ENCODE peak calls at places on chromosomes 11 and 22, in five cellular contexts. H is cardiac muscle cell, Y is ovary, L is IMR-90, Z is colonic mucosa. X is an unnamed sample.

GRCh38 chr11:12813371-12814225 is 139.4 kb downstream of the TEAD1 start:
- DNase-seq in H (peak; percentile 94), Y (peak; percentile 74), L (peak; percentile 88), Z (peak; percentile 43), X (no peak)

GRCh38 chr11:69854719-69855118 is 35.5 kb upstream of the FGF3 start:
- DNase-seq in H (peak; percentile 30), Y (no peak), L (peak; percentile 50), Z (no peak), X (no peak)

GRCh38 chr22:50563410-50564160 is 866 bp upstream of the SYCE3 start:
- DNase-seq in H (no peak), Y (no peak), L (no peak), Z (no peak), X (no peak)

GRCh38 chr11:42631223-42631843 is 680.5 kb upstream of the API5 start:
- DNase-seq in H (peak; percentile 34), Y (no peak), L (no peak), Z (no peak), X (no peak)

GRCh38 chr11:8025816-8026215 is 38.7 kb downstream of the EIF3F start:
- DNase-seq in H (peak; percentile 83), Y (no peak), L (peak; percentile 76), Z (no peak), X (no peak)

GRCh38 chr11:87150936-87151335 is 113.2 kb downstream of the TMEM135 start:
- DNase-seq in H (peak; percentile 55), Y (no peak), L (peak; percentile 26), Z (no peak), X (no peak)

GRCh38 chr11:45880772-45881570 is 4.5 kb upstream of the MAPK8IP1 start:
- DNase-seq in H (peak; percentile 35), Y (no peak), L (no peak), Z (no peak), X (no peak)

GRCh38 chr11:110070176-110070575 is 23.0 kb upstream of the ZC3H12C start:
- DNase-seq in H (peak; percentile 14), Y (no peak), L (no peak), Z (no peak), X (no peak)

GRCh38 chr11:61507962-61508824 is at the start of gene LRRC10B:
- DNase-seq in H (no peak), Y (no peak), L (no peak), Z (peak; percentile 84), X (no peak)

GRCh38 chr11:114077482-114078305 is 18.2 kb downstream of the ZBTB16 start:
- DNase-seq in H (no peak), Y (no peak), L (no peak), Z (no peak), X (no peak)

GRCh38 chr22:19632671-19633148 is 81.6 kb upstream of the SEPTIN5 start:
- DNase-seq in H (no peak), Y (no peak), L (no peak), Z (no peak), X (no peak)

GRCh38 chr11:2562181-2562581 is 117.4 kb downstream of the KCNQ1 start:
- DNase-seq in H (no peak), Y (peak; percentile 51), L (no peak), Z (no peak), X (no peak)

GRCh38 chr11:83643115-83643514 is 356.9 kb upstream of the CCDC90B start:
- DNase-seq in H (no peak), Y (no peak), L (no peak), Z (no peak), X (no peak)

GRCh38 chr11:78402842-78403241 is 14.8 kb downstream of the GAB2 start:
- DNase-seq in H (no peak), Y (no peak), L (no peak), Z (no peak), X (no peak)

GRCh38 chr22:36027579-36027959 is 1.1 kb downstream of the RBFOX2 start:
- DNase-seq in H (no peak), Y (peak; percentile 42), L (no peak), Z (peak; percentile 32), X (no peak)

GRCh38 chr11:83523676-83524075 is 237.5 kb upstream of the CCDC90B start:
- DNase-seq in H (no peak), Y (no peak), L (no peak), Z (no peak), X (no peak)

GRCh38 chr11:124946735-124947141 is 7.3 kb upstream of the CCDC15 start:
- DNase-seq in H (no peak), Y (no peak), L (peak; percentile 40), Z (no peak), X (no peak)

GRCh38 chr22:31230871-31231621 is 18.9 kb downstream of the LIMK2 start:
- DNase-seq in H (peak; percentile 82), Y (peak; percentile 52), L (peak; percentile 74), Z (peak; percentile 70), X (peak; percentile 37)

GRCh38 chr22:17486719-17487118 is 76.6 kb upstream of the SLC25A18 start:
- DNase-seq in H (no peak), Y (no peak), L (no peak), Z (no peak), X (no peak)

GRCh38 chr22:17974087-17974486 is 50.3 kb downstream of the MICAL3 start:
- DNase-seq in H (peak; percentile 49), Y (no peak), L (no peak), Z (no peak), X (no peak)

GRCh38 chr11:34053161-34053686 is 1.7 kb downstream of the CAPRIN1 start:
- DNase-seq in H (peak; percentile 79), Y (peak; percentile 77), L (peak; percentile 76), Z (peak; percentile 86), X (peak; percentile 61)

GRCh38 chr11:76307978-76308747 is 72.8 kb downstream of the THAP12 start:
- DNase-seq in H (no peak), Y (no peak), L (no peak), Z (no peak), X (no peak)

GRCh38 chr11:135001581-135001980 is 589.5 kb upstream of the B3GAT1 start:
- DNase-seq in H (no peak), Y (no peak), L (no peak), Z (no peak), X (peak; percentile 40)

GRCh38 chr11:69962152-69962551 is 116.0 kb upstream of the ANO1 start:
- DNase-seq in H (peak; percentile 32), Y (no peak), L (peak; percentile 42), Z (peak; percentile 44), X (no peak)

GRCh38 chr22:38397189-38398097 is 57.6 kb downstream of the KCNJ4 start:
- DNase-seq in H (peak; percentile 67), Y (peak; percentile 61), L (no peak), Z (peak; percentile 68), X (peak; percentile 92)

GRCh38 chr11:17770048-17770652 is 35.6 kb downstream of the KCNC1 start:
- DNase-seq in H (no peak), Y (peak; percentile 32), L (no peak), Z (peak; percentile 93), X (no peak)
- TF ChIP-seq CTCF in H (peak; percentile 13), Y (no peak), L (no peak), Z (peak; percentile 22), X (no peak)

GRCh38 chr11:67484847-67485311 is 2.1 kb downstream of the AIP start:
- DNase-seq in H (no peak), Y (no peak), L (no peak), Z (peak; percentile 44), X (no peak)
- TF ChIP-seq CTCF in H (no peak), Y (no peak), L (no peak), Z (no peak), X (no peak)

DNA sequence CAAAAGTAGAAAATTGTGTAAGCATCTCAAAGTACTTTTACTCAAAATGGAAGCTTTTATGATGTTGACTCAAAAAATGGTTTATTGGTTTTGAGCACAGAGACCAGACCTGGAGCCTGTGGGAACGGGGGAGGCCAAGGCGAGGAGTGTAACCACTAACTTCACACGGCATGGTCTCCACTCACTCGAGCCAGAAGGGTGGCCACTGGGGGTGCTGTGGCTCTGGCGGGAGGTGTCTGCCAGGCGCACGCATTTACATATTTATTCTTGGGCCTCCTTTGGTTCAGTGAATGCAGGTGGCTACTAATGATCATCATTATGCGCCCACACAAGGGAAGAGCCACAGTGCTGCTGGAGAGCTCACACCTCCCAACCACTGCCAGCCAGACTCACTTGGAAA is 64.6 kb downstream of the FLRT1 start:
- DNase-seq in H (no peak), Y (no peak), L (no peak), Z (no peak), X (no peak)
- TF ChIP-seq CTCF in H (peak; percentile 17), Y (no peak), L (peak; percentile 13), Z (no peak), X (no peak)

GRCh38 chr11:130220311-130221030 is 60.9 kb downstream of the ST14 start:
- DNase-seq in H (no peak), Y (no peak), L (no peak), Z (no peak), X (no peak)
- TF ChIP-seq CTCF in H (no peak), Y (no peak), L (no peak), Z (no peak), X (no peak)

DNA sequence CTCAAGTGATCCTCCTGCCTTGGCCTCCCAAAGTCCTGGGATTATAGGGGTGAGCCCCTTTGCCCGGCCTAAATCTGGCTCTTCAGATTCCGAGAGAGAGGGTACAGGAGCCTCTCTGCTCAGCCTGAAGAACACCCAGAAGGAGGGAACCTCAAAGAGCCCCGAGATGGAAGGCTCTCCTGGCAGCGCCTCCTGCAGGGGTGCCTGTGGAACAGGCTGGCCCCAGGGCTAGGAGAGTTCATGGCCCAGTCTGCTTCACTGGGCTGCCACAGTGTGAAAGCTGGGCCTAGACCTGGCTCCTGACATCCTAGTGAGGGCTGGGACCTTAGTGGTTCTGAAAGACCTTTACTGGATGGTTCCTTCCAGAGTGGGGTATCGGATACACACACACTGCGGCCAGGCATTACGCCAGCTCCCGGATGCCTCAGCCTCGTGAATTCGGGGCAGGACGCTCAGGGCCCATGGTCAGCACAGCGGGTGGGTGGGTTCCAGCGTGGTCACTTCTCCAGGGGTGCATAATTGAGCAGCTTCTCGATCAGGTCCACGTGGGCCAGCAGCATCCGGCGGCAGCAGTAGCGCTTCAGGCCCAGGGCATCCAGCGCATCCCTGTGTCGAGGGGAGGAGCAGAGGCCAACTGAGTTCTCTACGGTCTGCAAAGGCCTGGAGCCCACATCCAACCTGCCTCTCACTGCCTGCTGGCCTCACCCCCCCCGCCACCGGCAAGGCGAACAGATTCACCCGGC is 2.3 kb downstream of the POLR2L start:
- DNase-seq in H (no peak), Y (no peak), L (no peak), Z (no peak), X (no peak)
- TF ChIP-seq CTCF in H (peak; percentile 45), Y (no peak), L (peak; percentile 32), Z (no peak), X (no peak)

DNA sequence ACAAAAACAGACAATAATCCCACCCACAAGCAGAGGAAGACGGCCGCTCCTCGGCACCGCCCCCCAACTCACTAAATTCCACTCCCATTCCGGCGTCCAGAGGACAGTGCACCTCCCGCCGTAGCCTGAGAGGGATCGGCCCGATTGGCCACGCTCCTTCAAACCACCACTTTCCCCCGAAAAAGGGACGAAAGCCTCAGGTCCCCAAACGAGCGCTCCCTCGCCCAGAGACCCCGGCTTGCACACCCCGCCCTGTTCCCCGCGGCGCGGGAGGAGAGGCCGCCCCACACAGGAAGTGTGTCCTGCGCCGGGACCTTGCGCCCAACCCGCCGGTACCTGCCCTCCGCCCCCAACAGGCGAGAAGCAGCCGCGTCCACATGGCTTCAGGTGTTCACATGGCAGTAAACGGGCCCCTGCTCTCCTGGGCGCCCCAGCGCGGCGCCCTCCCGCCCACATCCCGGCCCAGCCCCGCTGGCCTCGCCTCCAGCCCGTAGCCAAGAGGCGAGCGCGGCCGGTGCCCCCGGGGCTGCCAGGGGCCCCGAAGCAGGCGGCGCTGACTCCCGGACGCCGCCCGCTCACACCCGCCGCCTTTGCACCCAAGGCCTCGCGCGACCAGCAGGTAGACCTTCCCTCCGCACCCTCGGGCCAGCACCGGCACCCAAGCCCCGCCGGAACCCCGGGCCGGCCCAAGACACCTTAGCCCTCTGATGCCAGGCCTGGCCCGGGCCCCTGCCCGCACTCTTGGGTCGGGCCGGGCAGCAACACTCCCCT is 861 bp downstream of the TCF20 start:
- DNase-seq in H (peak; percentile 15), Y (peak; percentile 61), L (no peak), Z (peak; percentile 87), X (peak; percentile 89)
- TF ChIP-seq CTCF in H (no peak), Y (no peak), L (no peak), Z (no peak), X (no peak)

X was measured in lower leg skin.